ENCODE peak calls at places on chromosomes 6 and 20, in four cellular contexts. N, K, D and U are unnamed samples.

GRCh38 chr20:24468401-24469115 is 871 bp upstream of the SYNDIG1 start:
- DNase-seq in K (no peak), D (no peak), N (no peak), U (no peak)

GRCh38 chr6:17574871-17575560 is 25.1 kb upstream of the FAM8A1 start:
- DNase-seq in D (no peak), K (no peak), N (no peak), U (no peak)

GRCh38 chr6:106421491-106421890 is 61.0 kb downstream of the CRYBG1 start:
- DNase-seq in K (no peak), D (no peak), N (no peak), U (no peak)

GRCh38 chr6:169905041-169905807 is 153.8 kb downstream of the ERMARD start:
- DNase-seq in D (no peak), N (no peak), K (no peak), U (no peak)

GRCh38 chr6:1871936-1872335 is 262.2 kb downstream of the FOXC1 start:
- DNase-seq in N (no peak), D (no peak), K (no peak), U (no peak)

GRCh38 chr6:159084493-159085091 is 39.8 kb upstream of the TAGAP start:
- DNase-seq in D (no peak), N (no peak), K (no peak), U (no peak)

GRCh38 chr6:158627168-158627939 is 17.2 kb downstream of the DYNLT1 start:
- DNase-seq in K (no peak), N (no peak), D (no peak), U (no peak)

GRCh38 chr20:3044336-3044965 is 1.0 kb downstream of the GNRH2 start:
- DNase-seq in D (no peak), K (no peak), N (no peak), U (no peak)

GRCh38 chr20:42432931-42433330 is 756.8 kb downstream of the PTPRT start:
- DNase-seq in K (no peak), N (no peak), D (no peak), U (no peak)

GRCh38 chr20:61560361-61560853 is 308.3 kb downstream of the CDH4 start:
- DNase-seq in K (peak; percentile 81), N (no peak), D (peak; percentile 55), U (no peak)

GRCh38 chr20:23225407-23226060 is 125.1 kb upstream of the NXT1 start:
- DNase-seq in N (no peak), K (no peak), D (no peak), U (peak; percentile 58)

GRCh38 chr6:139919107-139920026 is 544.9 kb upstream of the CITED2 start:
- DNase-seq in N (no peak), D (no peak), K (no peak), U (no peak)

GRCh38 chr20:50126662-50127061 is 13.7 kb upstream of the UBE2V1 start:
- DNase-seq in K (no peak), D (no peak), N (no peak), U (peak; percentile 73)

GRCh38 chr6:45327956-45328522 is at the start of gene RUNX2:
- DNase-seq in D (no peak), K (no peak), N (no peak), U (no peak)

GRCh38 chr6:30767158-30767943 is 23.0 kb upstream of the IER3 start:
- DNase-seq in N (no peak), K (no peak), D (peak; percentile 53), U (no peak)

GRCh38 chr6:88914180-88914579 is 49.2 kb downstream of the RNGTT start:
- DNase-seq in K (no peak), N (no peak), D (no peak), U (no peak)

GRCh38 chr6:15365273-15365687 is 119.4 kb downstream of the JARID2 start:
- DNase-seq in K (no peak), N (no peak), D (peak; percentile 39), U (peak; percentile 72)

GRCh38 chr6:98142839-98143238 is 691.5 kb upstream of the POU3F2 start:
- DNase-seq in K (no peak), D (no peak), N (no peak), U (no peak)

GRCh38 chr6:145728986-145729385 is 6.3 kb downstream of the EPM2A start:
- DNase-seq in N (no peak), K (no peak), D (no peak), U (no peak)

GRCh38 chr20:346640-347316 is at the start of gene NRSN2:
- DNase-seq in N (peak; percentile 72), D (peak; percentile 76), K (peak; percentile 74), U (peak; percentile 89)

GRCh38 chr6:113920663-113921267 is 50.2 kb downstream of the HDAC2 start:
- DNase-seq in N (peak; percentile 6), K (no peak), D (peak; percentile 28), U (no peak)

GRCh38 chr20:32192698-32193097 is 14.8 kb downstream of the PLAGL2 start:
- DNase-seq in N (no peak), K (no peak), D (no peak), U (no peak)

GRCh38 chr6:169945117-169945516 is 193.7 kb downstream of the ERMARD start:
- DNase-seq in N (no peak), D (no peak), K (no peak), U (no peak)

GRCh38 chr20:58103517-58103904 is 124.9 kb downstream of the ANKRD60 start:
- DNase-seq in N (no peak), K (no peak), D (no peak), U (no peak)

GRCh38 chr20:58102744-58103516 is 125.5 kb downstream of the ANKRD60 start:
- DNase-seq in K (no peak), N (no peak), D (no peak), U (no peak)

GRCh38 chr20:58103961-58104360 is 124.5 kb downstream of the ANKRD60 start:
- DNase-seq in K (no peak), D (no peak), N (no peak), U (no peak)

GRCh38 chr20:58100731-58101356 is 127.6 kb downstream of the ANKRD60 start:
- DNase-seq in N (no peak), D (no peak), K (no peak), U (no peak)

DNA sequence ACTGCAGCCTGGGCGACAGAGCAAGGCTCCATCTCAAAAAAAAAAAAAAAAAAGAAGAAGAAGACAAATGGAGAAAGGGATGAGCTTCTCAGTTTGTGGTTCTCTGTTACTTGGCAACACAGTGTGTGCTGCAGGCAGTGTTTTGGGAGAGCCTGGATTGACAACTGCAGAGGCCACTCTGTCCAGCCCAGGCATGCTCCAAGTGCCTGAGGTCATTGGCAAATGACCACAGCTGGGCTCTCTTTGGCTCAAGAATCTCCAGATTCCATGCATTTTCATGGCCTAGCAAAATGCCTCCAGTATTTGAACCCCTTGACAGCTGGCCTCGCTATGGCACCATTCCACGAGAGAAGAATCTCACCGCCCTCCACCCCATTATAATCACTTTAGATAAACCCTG is 126.2 kb downstream of the ANKRD60 start:
- DNase-seq in D (no peak), N (no peak), K (no peak), U (no peak)
- TF ChIP-seq PHF8 in D (no peak), N (no peak), K (no peak), U (no peak)

GRCh38 chr6:69116658-69117057 is 481.6 kb downstream of the ADGRB3 start:
- DNase-seq in D (no peak), K (no peak), N (no peak), U (no peak)
- H3K4me2 ChIP-seq in D (no peak overlapping the region), K (no peak overlapping the region), N (no peak overlapping the region), U (no peak overlapping the region)

GRCh38 chr20:64257107-64257757 is 1.7 kb downstream of the PCMTD2 start:
- DNase-seq in N (no peak), D (no peak), K (peak; percentile 14), U (no peak)
- TF ChIP-seq PHF8 in N (no peak), D (no peak), K (no peak), U (no peak)

DNA sequence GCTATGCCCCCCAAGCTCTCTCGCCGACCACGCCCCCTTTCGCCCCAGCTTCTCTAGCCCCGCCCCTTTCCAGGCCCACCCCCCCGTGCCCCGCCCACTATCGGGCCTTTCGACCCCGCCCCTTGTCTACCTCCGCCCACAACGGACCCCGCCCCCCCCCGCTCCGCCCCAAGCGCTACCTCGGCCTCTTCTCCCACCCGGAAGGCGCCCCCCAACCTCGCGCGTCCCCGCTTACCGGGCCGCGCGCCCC is 201 bp downstream of the ZBTB22 start:
- DNase-seq in N (no peak), D (peak; percentile 95), K (peak; percentile 83), U (no peak)
- H3K4me2 ChIP-seq in N (peak overlapping the region; percentile 72), D (peak overlapping the region; percentile 77), K (peak overlapping the region; percentile 66), U (peak overlapping the region; percentile 65)

GRCh38 chr6:13787146-13787545 is 27.2 kb downstream of the MCUR1 start:
- DNase-seq in K (peak; percentile 30), N (no peak), D (no peak), U (no peak)
- TF ChIP-seq PHF8 in K (no peak), N (no peak), D (no peak), U (no peak)

DNA sequence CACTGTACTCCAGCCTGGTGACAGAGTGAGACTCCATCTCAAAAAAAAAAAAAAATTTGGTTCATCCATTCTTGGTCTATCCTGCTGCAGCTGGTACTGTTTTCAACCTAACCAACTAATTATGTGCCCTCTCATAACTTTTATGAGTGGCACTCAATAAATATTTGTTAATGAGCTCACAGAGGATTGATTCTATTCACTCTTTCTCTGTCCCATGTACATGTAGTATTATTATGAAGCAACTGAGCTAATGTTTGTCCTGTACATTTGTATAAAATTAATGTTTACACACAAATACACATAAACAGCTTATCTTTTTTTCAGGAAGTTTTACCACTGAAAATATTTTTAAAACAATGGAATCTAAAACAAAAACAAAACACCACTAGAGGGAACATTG is 10.1 kb downstream of the RIPOR2 start:
- DNase-seq in K (no peak), N (no peak), D (no peak), U (no peak)
- H3K4me2 ChIP-seq in K (no peak overlapping the region), N (no peak overlapping the region), D (no peak overlapping the region), U (no peak overlapping the region)

GRCh38 chr6:148203970-148204369 is 138.7 kb upstream of the SASH1 start:
- DNase-seq in D (no peak), K (no peak), N (no peak), U (no peak)
- TF ChIP-seq PHF8 in D (no peak), K (no peak), N (no peak), U (no peak)

DNA sequence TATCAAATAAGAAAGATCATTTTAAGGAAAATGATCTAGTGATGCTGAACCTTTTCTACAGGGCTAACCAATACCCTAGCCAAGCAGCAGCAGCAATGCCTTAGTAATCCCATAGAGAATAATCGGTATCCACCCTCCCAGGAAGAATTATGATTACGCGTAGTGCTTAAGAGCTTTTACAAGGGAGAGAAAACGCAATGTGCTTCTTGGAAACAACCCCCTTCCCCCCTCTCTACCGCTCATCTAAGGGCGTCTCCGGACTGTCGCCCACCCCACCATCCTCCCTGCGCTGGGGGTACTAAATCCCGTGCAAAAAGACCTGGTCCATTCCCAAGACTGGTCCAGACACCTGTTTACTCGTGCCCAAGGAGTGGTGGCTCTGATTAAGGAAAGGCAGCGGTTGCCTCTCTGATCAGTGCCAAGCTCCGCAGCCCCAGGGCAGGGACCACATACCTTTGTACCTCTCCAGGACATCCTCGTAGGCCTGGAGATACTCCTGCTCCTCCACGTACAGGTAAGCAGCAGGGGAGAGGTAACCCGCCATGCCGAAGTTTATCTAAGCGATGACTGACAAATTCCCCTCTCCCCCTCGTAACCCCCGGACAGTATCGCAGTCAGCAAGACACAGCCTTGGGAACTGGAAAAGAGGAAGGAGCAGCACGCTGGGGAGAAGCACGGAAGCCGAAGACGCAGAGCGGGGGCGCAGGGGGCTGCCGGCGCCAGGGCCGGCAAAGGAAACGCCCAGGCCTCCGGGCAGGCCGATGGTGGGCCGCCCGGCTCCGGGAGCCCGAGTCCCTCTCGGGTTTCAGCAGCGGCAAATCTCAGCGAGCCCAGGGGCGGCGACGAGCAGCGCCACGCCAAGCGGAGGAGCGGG is 112.1 kb upstream of the BEND6 start:
- DNase-seq in K (peak; percentile 77), D (no peak), N (no peak), U (no peak)
- H3K4me2 ChIP-seq in K (peak overlapping the region; percentile 99), D (no peak overlapping the region), N (peak overlapping the region; percentile 83), U (peak overlapping the region; percentile 92)